ENCODE peak calls at places on chromosomes 4 and X, in five cellular contexts. M, G, C, O and U are unnamed samples.

GRCh38 chrX:29308726-29309125 is 721.5 kb downstream of the IL1RAPL1 start:
- DNase-seq in O (no peak), G (no peak), M (no peak), C (no peak), U (no peak)

GRCh38 chr4:75745192-75745591 is 20.8 kb downstream of the USO1 start:
- DNase-seq in O (no peak), C (peak), G (no peak), M (no peak), U (no peak)

GRCh38 chrX:1358793-1359476 is 22.4 kb downstream of the IL3RA start:
- DNase-seq in O (no peak), G (no peak), M (no peak), C (no peak), U (no peak)

GRCh38 chrX:18010251-18010650 is 149.2 kb upstream of the RAI2 start:
- DNase-seq in G (no peak), M (no peak), C (no peak), O (no peak), U (no peak)

GRCh38 chr4:28523791-28524190 is 1663.2 kb downstream of the STIM2 start:
- DNase-seq in M (no peak), C (no peak), O (no peak), G (peak), U (no peak)

GRCh38 chr4:5711479-5712184 is 631 bp downstream of the EVC start:
- DNase-seq in C (no peak), O (no peak), G (peak), M (no peak), U (no peak)

GRCh38 chr4:182318256-182318655 is 75.1 kb downstream of the TENM3 start:
- DNase-seq in M (no peak), C (no peak), O (no peak), G (no peak), U (no peak)

GRCh38 chr4:128803783-128804182 is 5.7 kb upstream of the JADE1 start:
- DNase-seq in C (no peak), M (no peak), O (peak), G (no peak), U (no peak)

GRCh38 chr4:2484993-2485392 is 16.1 kb downstream of the RNF4 start:
- DNase-seq in G (no peak), C (peak), M (peak), O (peak), U (peak)

GRCh38 chrX:27565992-27566391 is 24.2 kb upstream of the DCAF8L2 start:
- DNase-seq in C (no peak), G (no peak), O (no peak), M (no peak), U (no peak)

GRCh38 chr4:114692958-114693357 is 94.4 kb downstream of the UGT8 start:
- DNase-seq in C (no peak), G (no peak), O (no peak), M (no peak), U (no peak)

GRCh38 chr4:54526560-54526959 is 131.2 kb upstream of the KIT start:
- DNase-seq in O (no peak), M (no peak), G (no peak), C (no peak), U (no peak)

GRCh38 chr4:187294861-187295260 is 571.2 kb upstream of the FAT1 start:
- DNase-seq in O (no peak), M (no peak), C (no peak), G (no peak), U (no peak)

GRCh38 chrX:133490955-133491354 is 75.7 kb upstream of the GPC4 start:
- DNase-seq in M (no peak), G (no peak), O (no peak), C (no peak), U (no peak)

GRCh38 chrX:1450381-1451161 is 2.1 kb downstream of the ASMTL start:
- DNase-seq in G (no peak), O (no peak), M (no peak), C (no peak), U (no peak)

GRCh38 chrX:20063716-20064351 is 52.9 kb downstream of the MAP7D2 start:
- DNase-seq in C (no peak), O (peak), G (peak), M (no peak), U (no peak)